ENCODE peak calls at places on chromosomes 6 and 20, in four cellular contexts. O is HepG2, S is K562, W is GM12878. M is an unnamed sample.

GRCh38 chr6:42104807-42105713 is 37.4 kb downstream of the C6orf132 start:
- DNase-seq in O (no peak), S (no peak), W (no peak), M (peak; percentile 72)

GRCh38 chr20:617934-618690 is 8.0 kb upstream of the TCF15 start:
- DNase-seq in O (no peak), S (no peak), W (no peak), M (no peak)

GRCh38 chr20:58448958-58449357 is 59.9 kb downstream of the VAPB start:
- DNase-seq in O (no peak), S (no peak), W (no peak), M (no peak)

GRCh38 chr20:60210779-60211617 is 252.8 kb downstream of the CDH26 start:
- DNase-seq in O (peak; percentile 44), S (peak; percentile 62), W (no peak), M (peak; percentile 65)

GRCh38 chr20:568097-568864 is 24.7 kb upstream of the CSNK2A1 start:
- DNase-seq in O (no peak), S (peak; percentile 36), W (no peak), M (no peak)

GRCh38 chr6:109714156-109714555 is 23.1 kb downstream of the FIG4 start:
- DNase-seq in O (no peak), S (no peak), W (no peak), M (no peak)

GRCh38 chr6:39296745-39297640 is 17.2 kb downstream of the KCNK17 start:
- DNase-seq in O (no peak), S (no peak), W (no peak), M (no peak)

GRCh38 chr6:167565388-167565787 is 240.5 kb downstream of the TTLL2 start:
- DNase-seq in O (no peak), S (no peak), W (no peak), M (no peak)

GRCh38 chr20:37142708-37143107 is 36.4 kb upstream of the RPN2 start:
- DNase-seq in O (no peak), S (no peak), W (no peak), M (no peak)

GRCh38 chr6:84547341-84547794 is 217.0 kb downstream of the TBX18 start:
- DNase-seq in O (no peak), S (peak; percentile 33), W (peak; percentile 31), M (no peak)

GRCh38 chr6:84549912-84550311 is 214.5 kb downstream of the TBX18 start:
- DNase-seq in O (no peak), S (peak; percentile 7), W (no peak), M (peak; percentile 57)

GRCh38 chr6:84551797-84552196 is 212.6 kb downstream of the TBX18 start:
- DNase-seq in O (no peak), S (no peak), W (no peak), M (peak; percentile 13)

DNA sequence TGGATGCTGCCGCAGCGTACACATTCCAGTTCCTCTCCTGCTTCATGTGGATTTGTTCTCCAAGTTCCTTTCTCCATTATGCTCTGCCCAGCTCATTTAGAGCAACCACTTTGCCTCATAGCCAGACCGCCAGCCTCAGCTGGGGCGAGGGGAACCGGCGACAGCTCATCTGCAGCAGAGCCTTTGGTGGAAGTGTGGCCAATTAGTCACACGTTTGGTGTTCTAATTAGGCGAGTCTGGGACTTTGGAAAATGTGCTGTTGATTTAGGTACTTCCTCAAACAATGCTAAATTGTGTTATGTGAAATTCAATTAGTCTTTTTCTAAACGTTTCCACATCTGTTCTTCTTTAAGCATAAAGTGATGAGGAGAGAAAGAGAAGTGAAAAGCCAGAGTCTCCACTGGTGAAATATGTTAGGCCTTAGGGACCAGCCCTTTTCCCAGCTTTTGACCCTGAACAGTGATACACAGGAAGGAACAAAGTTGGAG is 217.9 kb downstream of the TBX18 start:
- DNase-seq in O (no peak), S (no peak), W (peak; percentile 52), M (no peak)
- TF ChIP-seq CREB1 in O (no peak), S (no peak), W (no peak), M (no peak)

GRCh38 chr6:35370799-35371493 is 28.6 kb downstream of the PPARD start:
- DNase-seq in O (no peak), S (no peak), W (no peak), M (no peak)

GRCh38 chr6:35368038-35368887 is 25.9 kb downstream of the PPARD start:
- DNase-seq in O (peak; percentile 96), S (no peak), W (no peak), M (no peak)

GRCh38 chr6:35371494-35372262 is 29.3 kb downstream of the PPARD start:
- DNase-seq in O (peak; percentile 87), S (no peak), W (no peak), M (no peak)

GRCh38 chr6:35372633-35373032 is 30.3 kb downstream of the PPARD start:
- DNase-seq in O (no peak), S (no peak), W (no peak), M (no peak)

DNA sequence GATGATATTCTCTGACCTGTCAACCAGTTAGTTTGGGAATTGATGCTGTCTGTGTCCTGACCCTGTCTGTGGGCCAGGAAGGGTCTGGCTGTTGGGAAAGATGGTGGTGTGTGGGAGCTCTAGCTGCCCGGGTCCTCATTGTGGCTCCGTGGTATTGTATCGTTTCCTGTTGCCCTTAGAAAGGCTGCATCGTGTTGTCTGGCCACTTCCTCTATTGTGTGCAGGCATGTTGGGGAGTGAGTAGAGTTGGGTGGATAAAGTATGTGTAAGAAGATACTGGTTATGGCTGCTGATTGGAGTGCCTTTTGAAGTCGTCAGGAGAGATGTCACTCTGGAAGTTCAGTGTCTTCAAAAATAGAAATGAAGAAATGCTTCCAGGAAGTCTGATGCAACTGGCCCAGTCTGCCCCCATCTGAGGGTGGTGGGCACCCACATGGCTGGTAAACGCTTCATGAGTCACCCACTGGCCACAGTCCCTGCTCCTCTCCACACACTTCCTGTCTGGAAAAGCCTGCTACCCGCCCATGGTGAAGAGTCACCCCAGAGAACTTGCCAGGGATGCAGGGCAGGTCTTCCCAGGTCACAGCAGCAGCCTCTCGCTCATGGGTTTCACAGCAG is 27.9 kb downstream of the PPARD start:
- DNase-seq in O (peak; percentile 65), S (peak; percentile 52), W (no peak), M (no peak)
- TF ChIP-seq REST in O (no peak), S (no peak), W (no peak), M (no peak)

GRCh38 chr6:13467216-13467600 is 20.2 kb downstream of the GFOD1 start:
- DNase-seq in O (no peak), S (no peak), W (no peak), M (no peak)

GRCh38 chr6:13465734-13466133 is 21.7 kb downstream of the GFOD1 start:
- DNase-seq in O (no peak), S (no peak), W (no peak), M (no peak)

GRCh38 chr6:13468839-13469238 is 18.6 kb downstream of the GFOD1 start:
- DNase-seq in O (no peak), S (no peak), W (no peak), M (no peak)

GRCh38 chr6:13463941-13464340 is 23.5 kb downstream of the GFOD1 start:
- DNase-seq in O (no peak), S (no peak), W (no peak), M (no peak)

GRCh38 chr6:13466304-13467215 is 20.8 kb downstream of the GFOD1 start:
- DNase-seq in O (no peak), S (peak; percentile 8), W (no peak), M (no peak)
- TF ChIP-seq CREB1 in O (no peak), S (no peak), W (peak; percentile 25), M (no peak)

GRCh38 chr20:42379385-42379784 is 761.2 kb upstream of the CHD6 start:
- DNase-seq in O (no peak), S (no peak), W (no peak), M (no peak)

GRCh38 chr20:42380287-42380686 is 762.1 kb upstream of the CHD6 start:
- DNase-seq in O (no peak), S (no peak), W (no peak), M (no peak)

GRCh38 chr20:42373049-42373448 is 754.9 kb upstream of the CHD6 start:
- DNase-seq in O (no peak), S (no peak), W (no peak), M (no peak)

GRCh38 chr20:42378826-42379225 is 760.6 kb upstream of the CHD6 start:
- DNase-seq in O (no peak), S (no peak), W (no peak), M (no peak)
- TF ChIP-seq REST in O (no peak), S (no peak), W (no peak), M (no peak)